ENCODE peak calls at places on chromosome 10, in eight cellular contexts. S, Y, X, K, P, U, H and R are unnamed samples.

GRCh38 chr10:86258488-86258887 is 108.1 kb downstream of the GRID1 start:
- DNase-seq in S (no peak), Y (no peak), X (peak), K (no peak), P (peak), U (no peak), H (no peak), R (no peak)

GRCh38 chr10:57706576-57707299 is 561.0 kb downstream of the IPMK start:
- DNase-seq in S (no peak), Y (no peak), X (no peak), K (no peak), P (no peak), U (no peak), H (no peak), R (no peak)

GRCh38 chr10:28387141-28387540 is 84.3 kb upstream of the MPP7 start:
- DNase-seq in S (no peak), Y (no peak), X (no peak), K (no peak), P (no peak), U (no peak), H (no peak), R (no peak)

GRCh38 chr10:60309891-60310290 is 79.8 kb downstream of the ANK3 start:
- DNase-seq in S (no peak), Y (no peak), X (no peak), K (no peak), P (no peak), U (no peak), H (no peak), R (no peak)

GRCh38 chr10:71272122-71272771 is 46.8 kb upstream of the SLC29A3 start:
- DNase-seq in S (no peak), Y (no peak), X (no peak), K (no peak), P (no peak), U (no peak), H (no peak), R (no peak)

GRCh38 chr10:113259841-113260240 is 293.0 kb upstream of the HABP2 start:
- DNase-seq in S (no peak), Y (no peak), X (no peak), K (no peak), P (no peak), U (no peak), H (no peak), R (no peak)

GRCh38 chr10:110840225-110840922 is 31.4 kb upstream of the PDCD4 start:
- DNase-seq in S (no peak), Y (peak), X (no peak), K (peak), P (no peak), U (no peak), H (peak), R (no peak)

GRCh38 chr10:125951290-125951689 is 54.9 kb downstream of the FANK1 start:
- DNase-seq in S (no peak), Y (no peak), X (no peak), K (no peak), P (no peak), U (no peak), H (no peak), R (no peak)

GRCh38 chr10:42970451-42971250 is 106.2 kb upstream of the RET start:
- DNase-seq in S (no peak), Y (no peak), X (no peak), K (peak), P (peak), U (no peak), H (peak), R (peak)

GRCh38 chr10:51877636-51878035 is 178.2 kb upstream of the CSTF2T start:
- DNase-seq in S (no peak), Y (no peak), X (no peak), K (no peak), P (no peak), U (no peak), H (no peak), R (no peak)

GRCh38 chr10:1605999-1606940 is 131.1 kb downstream of the ADARB2 start:
- DNase-seq in S (no peak), Y (no peak), X (no peak), K (no peak), P (no peak), U (no peak), H (no peak), R (no peak)

GRCh38 chr10:16417341-16417740 is 19.5 kb upstream of the PTER start:
- DNase-seq in S (no peak), Y (no peak), X (no peak), K (no peak), P (no peak), U (no peak), H (no peak), R (no peak)

GRCh38 chr10:99374526-99374925 is 45.4 kb downstream of the CNNM1 start:
- DNase-seq in S (no peak), Y (no peak), X (no peak), K (no peak), P (no peak), U (no peak), H (no peak), R (no peak)

GRCh38 chr10:34058922-34059614 is 724.6 kb upstream of the NRP1 start:
- DNase-seq in S (no peak), Y (no peak), X (no peak), K (no peak), P (no peak), U (no peak), H (no peak), R (no peak)

GRCh38 chr10:57142925-57143576 is 782.0 kb upstream of the ZWINT start:
- DNase-seq in S (no peak), Y (no peak), X (no peak), K (no peak), P (no peak), U (no peak), H (no peak), R (no peak)

GRCh38 chr10:127441350-127442219 is 107.5 kb upstream of the NPS start:
- DNase-seq in S (no peak), Y (no peak), X (no peak), K (peak), P (peak), U (no peak), H (no peak), R (peak)

DNA sequence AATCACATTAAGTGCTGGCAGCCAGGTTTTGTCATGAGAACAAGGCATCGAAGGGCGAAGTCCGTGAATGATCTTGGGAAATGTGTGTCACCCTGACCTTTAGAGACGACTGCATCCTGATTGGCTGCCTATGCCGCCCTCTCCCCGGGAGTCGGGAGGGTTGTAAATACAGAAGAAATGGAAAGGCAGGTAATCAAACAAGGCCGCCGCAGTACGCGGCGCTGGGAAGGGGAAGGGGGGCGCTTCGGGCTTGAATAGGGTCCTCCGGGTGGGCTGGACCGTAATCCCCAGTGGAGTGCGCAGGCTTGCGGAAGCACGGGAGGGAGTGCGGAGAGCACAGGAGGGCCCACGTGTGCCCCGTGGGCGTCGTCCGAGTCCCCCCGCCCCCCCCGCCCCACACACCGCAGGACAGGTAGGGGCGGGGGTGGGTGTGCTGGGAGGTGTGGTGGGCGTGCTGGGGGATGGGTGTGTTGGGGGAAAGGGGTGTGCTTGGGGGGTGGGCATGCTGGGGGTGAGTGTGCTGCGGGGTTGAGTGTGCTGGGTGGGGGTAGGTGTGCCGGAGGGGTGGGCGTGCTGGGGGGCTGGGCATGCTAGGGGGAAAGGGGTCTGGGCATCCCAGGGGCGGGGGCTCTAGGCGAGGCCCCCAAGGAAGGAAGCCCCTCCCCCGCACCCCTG is 169.4 kb downstream of the ARHGAP12 start:
- DNase-seq in S (no peak), Y (no peak), X (peak), K (peak), P (peak), U (peak), H (peak), R (no peak)
- TF ChIP-seq POLR2A in S (no peak), Y (no peak), X (no peak), K (no peak), P (peak), U (peak), H (peak), R (no peak)

DNA sequence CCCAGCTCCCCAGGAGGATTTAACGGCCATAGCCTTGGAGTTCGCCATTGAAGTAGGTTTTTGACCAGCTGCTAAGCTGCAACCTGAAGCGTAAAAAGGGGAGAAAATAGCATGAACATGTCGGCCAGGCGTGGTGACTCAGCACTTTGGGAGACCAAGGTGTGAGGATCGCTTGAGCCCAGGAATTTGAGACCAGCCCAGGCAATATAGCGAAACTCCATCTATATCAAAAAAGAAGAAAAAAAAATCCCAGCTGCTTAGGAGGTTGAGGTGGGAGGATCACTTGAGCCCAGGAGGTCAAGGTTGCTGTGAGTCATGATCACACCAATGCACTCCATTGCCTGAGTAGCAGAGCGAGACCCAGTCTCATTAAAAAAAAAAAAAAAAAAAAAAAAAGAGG is 32.2 kb upstream of the MCU start:
- DNase-seq in S (no peak), Y (no peak), X (no peak), K (no peak), P (peak), U (no peak), H (no peak), R (no peak)
- TF ChIP-seq POLR2A in S (no peak), Y (no peak), X (no peak), K (no peak), P (no peak), U (no peak), H (no peak), R (no peak)

GRCh38 chr10:50622497-50623298 is 1.1 kb downstream of the SGMS1 start:
- DNase-seq in S (peak), Y (no peak), X (peak), K (peak), P (peak), U (peak), H (peak), R (peak)

GRCh38 chr10:50624154-50624865 is 554 bp upstream of the SGMS1 start:
- DNase-seq in S (peak), Y (peak), X (peak), K (peak), P (peak), U (peak), H (peak), R (peak)

GRCh38 chr10:50623299-50624153 is at the start of gene SGMS1:
- DNase-seq in S (peak), Y (peak), X (peak), K (peak), P (peak), U (peak), H (peak), R (peak)

GRCh38 chr10:50625663-50626062 is 1.9 kb upstream of the SGMS1 start:
- DNase-seq in S (no peak), Y (no peak), X (no peak), K (no peak), P (no peak), U (no peak), H (no peak), R (peak)

GRCh38 chr10:50624866-50625491 is 1.2 kb upstream of the SGMS1 start:
- DNase-seq in S (peak), Y (peak), X (peak), K (peak), P (peak), U (peak), H (peak), R (peak)
- TF ChIP-seq POLR2A in S (no peak), Y (peak), X (peak), K (no peak), P (peak), U (peak), H (peak), R (peak)

DNA sequence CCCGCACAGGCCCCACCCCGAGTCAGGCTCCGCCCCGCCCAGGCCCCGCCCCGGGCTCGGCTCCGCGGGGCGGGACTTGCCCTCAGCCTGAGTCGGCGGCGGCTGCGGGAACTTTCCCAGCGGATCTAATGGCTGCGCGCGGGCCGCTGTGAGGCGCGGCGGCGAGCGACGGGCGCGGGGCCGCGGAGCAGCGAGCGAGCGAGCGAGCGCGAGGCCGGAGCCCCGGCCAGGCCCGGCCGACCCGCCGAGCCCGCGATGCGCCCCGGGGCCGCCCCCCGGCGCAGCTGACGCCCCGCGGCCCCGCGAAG is at the start of gene INPP5A:
- DNase-seq in S (no peak), Y (no peak), X (no peak), K (no peak), P (no peak), U (no peak), H (no peak), R (no peak)
- TF ChIP-seq POLR2A in S (peak), Y (peak), X (no peak), K (no peak), P (peak), U (peak), H (peak), R (peak)

GRCh38 chr10:63171255-63171654 is 38.1 kb downstream of the NRBF2 start:
- DNase-seq in S (no peak), Y (no peak), X (no peak), K (no peak), P (no peak), U (no peak), H (no peak), R (no peak)

GRCh38 chr10:63166742-63167258 is 33.7 kb downstream of the NRBF2 start:
- DNase-seq in S (no peak), Y (no peak), X (peak), K (no peak), P (no peak), U (no peak), H (no peak), R (peak)

GRCh38 chr10:63171926-63172325 is 38.8 kb downstream of the NRBF2 start:
- DNase-seq in S (no peak), Y (no peak), X (no peak), K (no peak), P (no peak), U (no peak), H (no peak), R (no peak)

GRCh38 chr10:63169624-63170023 is 36.5 kb downstream of the NRBF2 start:
- DNase-seq in S (no peak), Y (no peak), X (no peak), K (no peak), P (no peak), U (no peak), H (no peak), R (no peak)

GRCh38 chr10:63169063-63169462 is 35.9 kb downstream of the NRBF2 start:
- DNase-seq in S (no peak), Y (no peak), X (no peak), K (no peak), P (no peak), U (no peak), H (no peak), R (no peak)
- TF ChIP-seq POLR2A in S (no peak), Y (no peak), X (no peak), K (no peak), P (no peak), U (no peak), H (no peak), R (no peak)

GRCh38 chr10:3110782-3111625 is 43.7 kb downstream of the PFKP start:
- DNase-seq in S (no peak), Y (no peak), X (no peak), K (no peak), P (no peak), U (no peak), H (no peak), R (no peak)
- TF ChIP-seq POLR2A in S (no peak), Y (no peak), X (peak), K (no peak), P (no peak), U (no peak), H (no peak), R (no peak)

GRCh38 chr10:3774018-3774813 is 10.8 kb downstream of the KLF6 start:
- DNase-seq in S (no peak), Y (no peak), X (no peak), K (no peak), P (peak), U (no peak), H (no peak), R (no peak)
- TF ChIP-seq POLR2A in S (no peak), Y (no peak), X (no peak), K (no peak), P (no peak), U (no peak), H (no peak), R (no peak)